ENCODE peak calls at places on chromosomes 1 and 21, in eight cellular contexts. N is LHCN-M2; H is stimulated activated CD8-positive, alpha-beta memory T cell treated with anti-CD3 and anti-CD28 coated beads, Interleukin-4, amount 100 ng/mL, for 48 hours; Z is cerebellum; O is KBM-7; C is heart left ventricle; X is T-helper 9 cell; E is brain microvascular endothelial cell. F is an unnamed sample.

GRCh38 chr21:19832551-19832950 is 1165.7 kb upstream of the NCAM2 start:
- DNase-seq in N (no peak), H (no peak), Z (no peak), O (no peak), C (no peak), X (no peak), E (no peak), F (no peak)

GRCh38 chr1:63827411-63828321 is 53.8 kb downstream of the ROR1 start:
- DNase-seq in N (peak), H (no peak), Z (no peak), O (no peak), C (no peak), X (no peak), E (no peak), F (peak)

GRCh38 chr1:40389871-40390560 is 16.5 kb downstream of the SMAP2 start:
- DNase-seq in N (peak), H (no peak), Z (no peak), O (no peak), C (no peak), X (no peak), E (no peak), F (peak)

GRCh38 chr1:9249534-9250335 is 15.2 kb downstream of the H6PD start:
- DNase-seq in N (peak), H (peak), Z (no peak), O (peak), C (peak), X (no peak), E (peak), F (peak)

GRCh38 chr1:57963545-57963944 is 539.7 kb upstream of the DAB1 start:
- DNase-seq in N (no peak), H (no peak), Z (no peak), O (no peak), C (no peak), X (no peak), E (no peak), F (no peak)

GRCh38 chr1:24526940-24527542 is 24.4 kb downstream of the RCAN3 start:
- DNase-seq in N (peak), H (peak), Z (no peak), O (peak), C (no peak), X (peak), E (peak), F (peak)

GRCh38 chr1:193674292-193674944 is 488.0 kb upstream of the B3GALT2 start:
- DNase-seq in N (peak), H (no peak), Z (no peak), O (no peak), C (no peak), X (no peak), E (peak), F (peak)

GRCh38 chr1:179867493-179868330 is 9.9 kb downstream of the TOR1AIP2 start:
- DNase-seq in N (peak), H (peak), Z (no peak), O (peak), C (no peak), X (peak), E (peak), F (peak)

GRCh38 chr1:98078586-98078985 is 157.8 kb upstream of the DPYD start:
- DNase-seq in N (no peak), H (no peak), Z (no peak), O (peak), C (no peak), X (no peak), E (no peak), F (no peak)

GRCh38 chr1:201826830-201827229 is 2.1 kb upstream of the IPO9 start:
- DNase-seq in N (peak), H (no peak), Z (no peak), O (no peak), C (no peak), X (no peak), E (peak), F (peak)

GRCh38 chr1:62962014-62962793 is 178.3 kb downstream of the ATG4C start:
- DNase-seq in N (no peak), H (no peak), Z (no peak), O (no peak), C (no peak), X (no peak), E (no peak), F (no peak)

GRCh38 chr1:22852144-22852543 is 120.5 kb downstream of the LACTBL1 start:
- DNase-seq in N (no peak), H (no peak), Z (no peak), O (no peak), C (no peak), X (no peak), E (no peak), F (no peak)

GRCh38 chr21:16773206-16773605 is 739.6 kb upstream of the CXADR start:
- DNase-seq in N (no peak), H (no peak), Z (no peak), O (no peak), C (no peak), X (no peak), E (no peak), F (peak)

GRCh38 chr1:25568090-25568833 is 24.9 kb downstream of the LDLRAP1 start:
- DNase-seq in N (peak), H (no peak), Z (peak), O (no peak), C (no peak), X (no peak), E (peak), F (peak)

GRCh38 chr1:200154069-200154767 is 126.7 kb downstream of the NR5A2 start:
- DNase-seq in N (no peak), H (peak), Z (no peak), O (peak), C (no peak), X (peak), E (no peak), F (peak)

GRCh38 chr1:84884671-84885389 is 8.2 kb downstream of the LPAR3 start:
- DNase-seq in N (no peak), H (no peak), Z (no peak), O (no peak), C (no peak), X (no peak), E (no peak), F (no peak)

GRCh38 chr1:9455487-9456237 is 83.6 kb upstream of the SLC25A33 start:
- DNase-seq in N (peak), H (peak), Z (no peak), O (peak), C (peak), X (peak), E (peak), F (peak)

GRCh38 chr1:198373376-198373775 is 167.1 kb downstream of the ATP6V1G3 start:
- DNase-seq in N (peak), H (no peak), Z (no peak), O (no peak), C (no peak), X (no peak), E (peak), F (peak)

GRCh38 chr1:37475380-37476086 is 1.2 kb downstream of the ZC3H12A start:
- DNase-seq in N (no peak), H (no peak), Z (no peak), O (no peak), C (no peak), X (no peak), E (no peak), F (no peak)

GRCh38 chr1:14919755-14920154 is 233.8 kb upstream of the TMEM51 start:
- DNase-seq in N (no peak), H (no peak), Z (no peak), O (no peak), C (no peak), X (no peak), E (no peak), F (no peak)

GRCh38 chr1:109535481-109535880 is 4.2 kb upstream of the GPR61 start:
- DNase-seq in N (no peak), H (peak), Z (no peak), O (no peak), C (no peak), X (no peak), E (no peak), F (no peak)

GRCh38 chr1:180680558-180681144 is 48.8 kb downstream of the XPR1 start:
- DNase-seq in N (peak), H (no peak), Z (no peak), O (no peak), C (no peak), X (no peak), E (peak), F (peak)

GRCh38 chr1:182681516-182681915 is 2.9 kb downstream of the RGS8 start:
- DNase-seq in N (no peak), H (no peak), Z (no peak), O (no peak), C (no peak), X (no peak), E (no peak), F (no peak)

F was measured in choroid plexus epithelial cell.